ENCODE peak calls at places on chromosomes 3 and 15, in four cellular contexts. One of them, this sample, is unnamed.

GRCh38 chr3:4722103-4722502 is 229.0 kb downstream of the ITPR1 start:
- DNase-seq in mammary epithelial cell: peak; percentile 81
- DNase-seq in RWPE1: peak; percentile 55
- DNase-seq in activated T-helper 1 cell treated with Interleukin-2 at 50 U/mL for 16 hours: no peak
- DNase-seq in this sample: peak; percentile 85

GRCh38 chr3:30199096-30199734 is 407.2 kb upstream of the TGFBR2 start:
- DNase-seq in mammary epithelial cell: peak; percentile 21
- DNase-seq in RWPE1: peak; percentile 19
- DNase-seq in activated T-helper 1 cell treated with Interleukin-2 at 50 U/mL for 16 hours: peak; percentile 15
- DNase-seq in this sample: peak; percentile 52

GRCh38 chr3:47342812-47343211 is 38.0 kb upstream of the PTPN23 start:
- DNase-seq in mammary epithelial cell: no peak
- DNase-seq in RWPE1: no peak
- DNase-seq in activated T-helper 1 cell treated with Interleukin-2 at 50 U/mL for 16 hours: no peak
- DNase-seq in this sample: no peak

GRCh38 chr15:64842986-64843561 is 1.4 kb downstream of the PLEKHO2 start:
- DNase-seq in mammary epithelial cell: no peak
- DNase-seq in RWPE1: no peak
- DNase-seq in activated T-helper 1 cell treated with Interleukin-2 at 50 U/mL for 16 hours: no peak
- DNase-seq in this sample: no peak

GRCh38 chr3:134328147-134328591 is 46.1 kb downstream of the AMOTL2 start:
- DNase-seq in mammary epithelial cell: peak; percentile 92
- DNase-seq in RWPE1: peak; percentile 73
- DNase-seq in activated T-helper 1 cell treated with Interleukin-2 at 50 U/mL for 16 hours: no peak
- DNase-seq in this sample: peak; percentile 93

GRCh38 chr3:187572431-187572830 is 97.8 kb downstream of the SST start:
- DNase-seq in mammary epithelial cell: no peak
- DNase-seq in RWPE1: no peak
- DNase-seq in activated T-helper 1 cell treated with Interleukin-2 at 50 U/mL for 16 hours: no peak
- DNase-seq in this sample: peak; percentile 76

GRCh38 chr15:43168192-43169107 is 16.8 kb upstream of the CCNDBP1 start:
- DNase-seq in mammary epithelial cell: peak; percentile 95
- DNase-seq in RWPE1: peak; percentile 49
- DNase-seq in activated T-helper 1 cell treated with Interleukin-2 at 50 U/mL for 16 hours: no peak
- DNase-seq in this sample: peak; percentile 75

GRCh38 chr3:44439499-44440295 is 37.8 kb downstream of the ZNF445 start:
- DNase-seq in mammary epithelial cell: no peak
- DNase-seq in RWPE1: no peak
- DNase-seq in activated T-helper 1 cell treated with Interleukin-2 at 50 U/mL for 16 hours: peak; percentile 7
- DNase-seq in this sample: peak; percentile 17

GRCh38 chr3:171192176-171192854 is 165.8 kb upstream of the SLC2A2 start:
- DNase-seq in mammary epithelial cell: peak; percentile 86
- DNase-seq in RWPE1: peak; percentile 22
- DNase-seq in activated T-helper 1 cell treated with Interleukin-2 at 50 U/mL for 16 hours: no peak
- DNase-seq in this sample: peak; percentile 98

GRCh38 chr15:76235186-76235826 is 76.0 kb downstream of the ETFA start:
- DNase-seq in mammary epithelial cell: peak; percentile 19
- DNase-seq in RWPE1: peak; percentile 22
- DNase-seq in activated T-helper 1 cell treated with Interleukin-2 at 50 U/mL for 16 hours: no peak
- DNase-seq in this sample: peak; percentile 41

GRCh38 chr3:13579089-13579488 is 30.2 kb downstream of the FBLN2 start:
- DNase-seq in mammary epithelial cell: peak; percentile 72
- DNase-seq in RWPE1: peak; percentile 16
- DNase-seq in activated T-helper 1 cell treated with Interleukin-2 at 50 U/mL for 16 hours: no peak
- DNase-seq in this sample: peak; percentile 81